ENCODE peak calls at places on chromosomes 12 and 14, in ten cellular contexts. E is stimulated activated naive B cell treated with anti-CD40 and anti-IgM and Interleukin-4, amounts not matched to agents 10 μg/mL and 1 μg/mL and 100 μg/mL, for 72 hours; M is CD8-positive, alpha-beta memory T cell; B is pons; G is AG09319; P is BE2C; Z is D341Med; Q is uterus; C is stimulated activated CD4-positive, alpha-beta T cell treated with anti-CD3 and anti-CD28 coated beads, TNF-alpha, amount 100 ng/mL, for 4 hours; K is activated naive CD4-positive, alpha-beta T cell treated with anti-CD3 and anti-CD28 coated beads, Interleukin-2, amount 10 ng/mL, durations not matched to agents 7 days and 5 days. A is an unnamed sample.

GRCh38 chr14:71187633-71188356 is 280.5 kb downstream of the PCNX1 start:
- DNase-seq in E (no peak), M (no peak), B (no peak), G (no peak), P (no peak), Z (no peak), Q (no peak), C (no peak), K (no peak), A (no peak)

GRCh38 chr12:53867216-53868012 is 71.2 kb upstream of the HOXC13 start:
- DNase-seq in E (peak; percentile 1), M (no peak), B (no peak), G (no peak), P (no peak), Z (no peak), Q (no peak), C (no peak), K (no peak), A (no peak)

GRCh38 chr14:95835331-95835730 is 41.3 kb upstream of the TUNAR start:
- DNase-seq in E (peak; percentile 25), M (no peak), B (no peak), G (no peak), P (no peak), Z (no peak), Q (no peak), C (no peak), K (no peak), A (no peak)

GRCh38 chr14:33323979-33324378 is 385.3 kb downstream of the NPAS3 start:
- DNase-seq in E (no peak), M (no peak), B (no peak), G (no peak), P (peak; percentile 38), Z (no peak), Q (no peak), C (no peak), K (no peak), A (no peak)

GRCh38 chr12:5956987-5957386 is 11.9 kb upstream of the ANO2 start:
- DNase-seq in E (no peak), M (no peak), B (no peak), G (no peak), P (no peak), Z (no peak), Q (no peak), C (no peak), K (no peak), A (no peak)

GRCh38 chr14:54383811-54384210 is 13.0 kb upstream of the CDKN3 start:
- DNase-seq in E (no peak), M (no peak), B (no peak), G (no peak), P (no peak), Z (no peak), Q (no peak), C (no peak), K (no peak), A (no peak)

GRCh38 chr14:94081386-94081820 is 293 bp downstream of the IFI27L1 start:
- DNase-seq in E (no peak), M (no peak), B (no peak), G (no peak), P (no peak), Z (no peak), Q (no peak), C (no peak), K (no peak), A (no peak)

GRCh38 chr14:92481386-92481785 is 32.2 kb upstream of the RIN3 start:
- DNase-seq in E (no peak), M (no peak), B (no peak), G (no peak), P (no peak), Z (no peak), Q (no peak), C (no peak), K (no peak), A (no peak)

GRCh38 chr12:18439541-18439940 is 178.2 kb downstream of the PIK3C2G start:
- DNase-seq in E (no peak), M (no peak), B (no peak), G (no peak), P (no peak), Z (no peak), Q (no peak), C (no peak), K (no peak), A (no peak)

GRCh38 chr12:48717252-48717695 is 767 bp upstream of the CCNT1 start:
- DNase-seq in E (no peak), M (no peak), B (peak; percentile 8), G (no peak), P (no peak), Z (no peak), Q (no peak), C (no peak), K (no peak), A (no peak)

GRCh38 chr12:122820138-122820537 is 15.1 kb upstream of the HIP1R start:
- DNase-seq in E (no peak), M (no peak), B (no peak), G (no peak), P (no peak), Z (no peak), Q (no peak), C (no peak), K (no peak), A (no peak)

GRCh38 chr12:77603923-77604322 is 226.8 kb upstream of the NAV3 start:
- DNase-seq in E (no peak), M (no peak), B (no peak), G (no peak), P (no peak), Z (no peak), Q (no peak), C (no peak), K (no peak), A (no peak)

GRCh38 chr14:34231626-34232025 is 230.4 kb downstream of the SPTSSA start:
- DNase-seq in E (no peak), M (no peak), B (no peak), G (no peak), P (no peak), Z (no peak), Q (no peak), C (no peak), K (no peak), A (no peak)

GRCh38 chr14:92464156-92464555 is 49.4 kb upstream of the RIN3 start:
- DNase-seq in E (no peak), M (no peak), B (no peak), G (no peak), P (no peak), Z (no peak), Q (no peak), C (no peak), K (no peak), A (no peak)

GRCh38 chr12:84070311-84070710 is 842.3 kb downstream of the SLC6A15 start:
- DNase-seq in E (no peak), M (no peak), B (no peak), G (peak; percentile 89), P (no peak), Z (no peak), Q (peak; percentile 26), C (no peak), K (no peak), A (no peak)

GRCh38 chr14:75344396-75344795 is 65.8 kb downstream of the FOS start:
- DNase-seq in E (no peak), M (no peak), B (no peak), G (no peak), P (no peak), Z (no peak), Q (no peak), C (no peak), K (no peak), A (no peak)

GRCh38 chr12:15575797-15576560 is 213.2 kb downstream of the EPS8 start:
- DNase-seq in E (no peak), M (no peak), B (no peak), G (no peak), P (no peak), Z (no peak), Q (no peak), C (no peak), K (no peak), A (no peak)

GRCh38 chr12:88600272-88600671 is 20.0 kb upstream of the KITLG start:
- DNase-seq in E (no peak), M (no peak), B (no peak), G (peak; percentile 65), P (no peak), Z (no peak), Q (no peak), C (no peak), K (no peak), A (no peak)

GRCh38 chr12:88401153-88401552 is 179.1 kb downstream of the KITLG start:
- DNase-seq in E (no peak), M (no peak), B (no peak), G (no peak), P (no peak), Z (no peak), Q (no peak), C (no peak), K (no peak), A (no peak)

GRCh38 chr12:67430708-67431335 is 161.7 kb downstream of the CAND1 start:
- DNase-seq in E (no peak), M (no peak), B (peak; percentile 71), G (peak; percentile 49), P (no peak), Z (peak; percentile 44), Q (peak; percentile 73), C (no peak), K (no peak), A (no peak)

GRCh38 chr12:5827591-5827990 is 117.5 kb downstream of the ANO2 start:
- DNase-seq in E (no peak), M (no peak), B (no peak), G (no peak), P (no peak), Z (no peak), Q (no peak), C (no peak), K (no peak), A (no peak)